ENCODE peak calls at places on chromosomes 11 and 22, in nine cellular contexts. One of them, this sample, is unnamed.

GRCh38 chr11:79265756-79266322 is 175.0 kb downstream of the TENM4 start:
- DNase-seq in GM23338: no peak
- DNase-seq in OCI-LY7: no peak
- DNase-seq in PC-3: no peak
- DNase-seq in GM23248: no peak
- DNase-seq in MM.1S: no peak
- DNase-seq in HCT116: no peak
- DNase-seq in SK-N-SH: no peak
- DNase-seq in neural progenitor cell: no peak
- DNase-seq in this sample: peak

GRCh38 chr22:35708453-35708852 is 9.2 kb upstream of the APOL5 start:
- DNase-seq in GM23248: no peak
- DNase-seq in neural progenitor cell: no peak
- DNase-seq in GM23338: no peak
- DNase-seq in MM.1S: no peak
- DNase-seq in HCT116: no peak
- DNase-seq in OCI-LY7: no peak
- DNase-seq in PC-3: no peak
- DNase-seq in SK-N-SH: no peak
- DNase-seq in this sample: no peak

GRCh38 chr22:25023879-25024278 is 71.4 kb downstream of the KIAA1671 start:
- DNase-seq in GM23338: no peak
- DNase-seq in PC-3: no peak
- DNase-seq in GM23248: no peak
- DNase-seq in SK-N-SH: no peak
- DNase-seq in OCI-LY7: no peak
- DNase-seq in HCT116: no peak
- DNase-seq in neural progenitor cell: no peak
- DNase-seq in MM.1S: no peak
- DNase-seq in this sample: no peak

GRCh38 chr11:24622262-24622661 is 125.4 kb downstream of the LUZP2 start:
- DNase-seq in PC-3: no peak
- DNase-seq in neural progenitor cell: no peak
- DNase-seq in GM23338: peak
- DNase-seq in OCI-LY7: no peak
- DNase-seq in GM23248: no peak
- DNase-seq in SK-N-SH: no peak
- DNase-seq in HCT116: no peak
- DNase-seq in MM.1S: no peak
- DNase-seq in this sample: no peak

GRCh38 chr11:63901660-63902059 is 15.3 kb downstream of the RCOR2 start:
- DNase-seq in OCI-LY7: no peak
- DNase-seq in GM23338: peak
- DNase-seq in SK-N-SH: peak
- DNase-seq in neural progenitor cell: no peak
- DNase-seq in PC-3: peak
- DNase-seq in MM.1S: no peak
- DNase-seq in GM23248: peak
- DNase-seq in HCT116: no peak
- DNase-seq in this sample: no peak

GRCh38 chr11:72780291-72781062 is 13.4 kb downstream of the STARD10 start:
- DNase-seq in GM23338: no peak
- DNase-seq in MM.1S: no peak
- DNase-seq in neural progenitor cell: peak
- DNase-seq in OCI-LY7: no peak
- DNase-seq in HCT116: no peak
- DNase-seq in PC-3: no peak
- DNase-seq in SK-N-SH: no peak
- DNase-seq in GM23248: no peak
- DNase-seq in this sample: no peak

GRCh38 chr22:22348127-22348814 is 103.7 kb downstream of the VPREB1 start:
- DNase-seq in GM23248: peak
- DNase-seq in PC-3: peak
- DNase-seq in OCI-LY7: peak
- DNase-seq in HCT116: peak
- DNase-seq in GM23338: peak
- DNase-seq in SK-N-SH: no peak
- DNase-seq in neural progenitor cell: peak
- DNase-seq in MM.1S: peak
- DNase-seq in this sample: peak

GRCh38 chr11:61762798-61763197 is 10.4 kb downstream of the MYRF start:
- DNase-seq in MM.1S: no peak
- DNase-seq in neural progenitor cell: no peak
- DNase-seq in SK-N-SH: peak
- DNase-seq in HCT116: no peak
- DNase-seq in OCI-LY7: no peak
- DNase-seq in GM23338: no peak
- DNase-seq in GM23248: no peak
- DNase-seq in PC-3: no peak
- DNase-seq in this sample: peak

GRCh38 chr11:60785136-60785535 is at the start of gene MS4A10:
- DNase-seq in OCI-LY7: no peak
- DNase-seq in MM.1S: no peak
- DNase-seq in HCT116: no peak
- DNase-seq in SK-N-SH: no peak
- DNase-seq in neural progenitor cell: no peak
- DNase-seq in PC-3: no peak
- DNase-seq in GM23338: no peak
- DNase-seq in GM23248: no peak
- DNase-seq in this sample: peak

GRCh38 chr22:29744902-29745301 is 21.9 kb downstream of the ZMAT5 start:
- DNase-seq in OCI-LY7: no peak
- DNase-seq in HCT116: no peak
- DNase-seq in neural progenitor cell: no peak
- DNase-seq in MM.1S: no peak
- DNase-seq in PC-3: no peak
- DNase-seq in GM23338: no peak
- DNase-seq in SK-N-SH: no peak
- DNase-seq in GM23248: peak
- DNase-seq in this sample: peak

GRCh38 chr11:88604255-88604654 is 266.7 kb upstream of the CTSC start:
- DNase-seq in MM.1S: no peak
- DNase-seq in neural progenitor cell: no peak
- DNase-seq in PC-3: peak
- DNase-seq in OCI-LY7: no peak
- DNase-seq in GM23248: peak
- DNase-seq in GM23338: no peak
- DNase-seq in SK-N-SH: no peak
- DNase-seq in HCT116: no peak
- DNase-seq in this sample: no peak

GRCh38 chr11:57150454-57150917 is 31.3 kb upstream of the LRRC55 start:
- DNase-seq in MM.1S: no peak
- DNase-seq in PC-3: no peak
- DNase-seq in HCT116: no peak
- DNase-seq in GM23248: peak
- DNase-seq in neural progenitor cell: no peak
- DNase-seq in OCI-LY7: no peak
- DNase-seq in GM23338: no peak
- DNase-seq in SK-N-SH: peak
- DNase-seq in this sample: peak

GRCh38 chr11:88171982-88172381 is 3.3 kb downstream of the RAB38 start:
- DNase-seq in SK-N-SH: no peak
- DNase-seq in HCT116: no peak
- DNase-seq in PC-3: no peak
- DNase-seq in GM23248: no peak
- DNase-seq in OCI-LY7: no peak
- DNase-seq in GM23338: no peak
- DNase-seq in MM.1S: no peak
- DNase-seq in neural progenitor cell: no peak
- DNase-seq in this sample: no peak

GRCh38 chr11:3160252-3161031 is 4.7 kb downstream of the OSBPL5 start:
- DNase-seq in PC-3: no peak
- DNase-seq in neural progenitor cell: peak
- DNase-seq in OCI-LY7: peak
- DNase-seq in GM23338: peak
- DNase-seq in GM23248: peak
- DNase-seq in SK-N-SH: peak
- DNase-seq in HCT116: peak
- DNase-seq in MM.1S: no peak
- DNase-seq in this sample: peak

GRCh38 chr22:42442746-42443145 is 10.5 kb upstream of the NFAM1 start:
- DNase-seq in PC-3: no peak
- DNase-seq in HCT116: no peak
- DNase-seq in SK-N-SH: no peak
- DNase-seq in MM.1S: no peak
- DNase-seq in GM23338: no peak
- DNase-seq in GM23248: no peak
- DNase-seq in OCI-LY7: no peak
- DNase-seq in neural progenitor cell: no peak
- DNase-seq in this sample: no peak

GRCh38 chr11:1295086-1295485 is 14.3 kb downstream of the TOLLIP start:
- DNase-seq in MM.1S: no peak
- DNase-seq in PC-3: no peak
- DNase-seq in SK-N-SH: no peak
- DNase-seq in neural progenitor cell: no peak
- DNase-seq in GM23338: no peak
- DNase-seq in OCI-LY7: no peak
- DNase-seq in HCT116: no peak
- DNase-seq in GM23248: no peak
- DNase-seq in this sample: no peak
- TF ChIP-seq EZH2phosphoT487 in MM.1S: no peak
- TF ChIP-seq EZH2phosphoT487 in PC-3: no peak
- TF ChIP-seq EZH2phosphoT487 in SK-N-SH: no peak
- TF ChIP-seq EZH2phosphoT487 in neural progenitor cell: no peak
- TF ChIP-seq EZH2phosphoT487 in GM23338: no peak
- TF ChIP-seq EZH2phosphoT487 in OCI-LY7: no peak
- TF ChIP-seq EZH2phosphoT487 in HCT116: no peak
- TF ChIP-seq EZH2phosphoT487 in GM23248: no peak
- TF ChIP-seq EZH2phosphoT487 in this sample: no peak

GRCh38 chr11:45796461-45796861 is 8.5 kb upstream of the SLC35C1 start:
- DNase-seq in HCT116: no peak
- DNase-seq in OCI-LY7: no peak
- DNase-seq in PC-3: no peak
- DNase-seq in neural progenitor cell: no peak
- DNase-seq in GM23248: no peak
- DNase-seq in SK-N-SH: no peak
- DNase-seq in MM.1S: no peak
- DNase-seq in GM23338: no peak
- DNase-seq in this sample: no peak

GRCh38 chr11:45799562-45799961 is 5.4 kb upstream of the SLC35C1 start:
- DNase-seq in SK-N-SH: no peak
- DNase-seq in GM23248: no peak
- DNase-seq in HCT116: no peak
- DNase-seq in OCI-LY7: no peak
- DNase-seq in PC-3: no peak
- DNase-seq in GM23338: no peak
- DNase-seq in MM.1S: no peak
- DNase-seq in neural progenitor cell: no peak
- DNase-seq in this sample: no peak

GRCh38 chr11:45800261-45800660 is 4.7 kb upstream of the SLC35C1 start:
- DNase-seq in neural progenitor cell: no peak
- DNase-seq in HCT116: no peak
- DNase-seq in PC-3: no peak
- DNase-seq in MM.1S: no peak
- DNase-seq in OCI-LY7: no peak
- DNase-seq in GM23248: no peak
- DNase-seq in GM23338: no peak
- DNase-seq in SK-N-SH: no peak
- DNase-seq in this sample: no peak

GRCh38 chr11:45801723-45802315 is 3.1 kb upstream of the SLC35C1 start:
- DNase-seq in SK-N-SH: no peak
- DNase-seq in neural progenitor cell: no peak
- DNase-seq in OCI-LY7: peak
- DNase-seq in GM23248: peak
- DNase-seq in MM.1S: no peak
- DNase-seq in GM23338: peak
- DNase-seq in PC-3: no peak
- DNase-seq in HCT116: no peak
- DNase-seq in this sample: no peak

DNA sequence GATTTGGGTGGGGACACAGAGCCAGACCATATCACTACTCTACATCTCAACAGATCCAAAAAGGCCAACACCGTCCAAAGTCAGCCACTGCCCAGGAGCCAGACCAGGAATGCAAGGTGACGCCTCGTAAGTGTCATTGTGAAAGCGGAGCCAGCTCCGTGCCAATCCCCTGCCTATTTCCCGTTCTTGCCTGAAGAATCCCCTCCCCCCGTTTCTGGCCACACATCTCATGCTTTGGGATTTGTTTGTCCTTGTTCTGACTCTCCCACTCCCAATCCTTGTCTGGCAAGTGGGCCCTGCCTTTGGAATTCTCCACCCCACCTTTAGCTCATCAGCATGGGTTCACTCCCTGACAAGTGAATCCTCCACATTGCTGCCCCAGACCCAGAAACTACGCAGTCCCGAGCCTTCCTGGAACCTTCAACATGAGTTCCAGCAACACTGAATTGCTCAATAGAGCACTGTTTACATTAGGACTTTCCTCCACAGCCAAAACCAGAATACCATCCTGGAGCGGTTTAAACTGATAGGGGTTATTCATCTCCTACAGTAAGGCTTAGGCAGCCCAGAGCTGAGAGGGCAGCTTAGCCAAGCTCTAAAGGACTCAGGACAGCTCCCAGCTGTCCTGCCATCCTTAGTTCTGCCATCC is 6.0 kb upstream of the SLC35C1 start:
- DNase-seq in OCI-LY7: no peak
- DNase-seq in GM23338: no peak
- DNase-seq in neural progenitor cell: no peak
- DNase-seq in SK-N-SH: no peak
- DNase-seq in HCT116: no peak
- DNase-seq in PC-3: no peak
- DNase-seq in MM.1S: no peak
- DNase-seq in GM23248: no peak
- DNase-seq in this sample: peak
- TF ChIP-seq EZH2phosphoT487 in OCI-LY7: no peak
- TF ChIP-seq EZH2phosphoT487 in GM23338: no peak
- TF ChIP-seq EZH2phosphoT487 in neural progenitor cell: no peak
- TF ChIP-seq EZH2phosphoT487 in SK-N-SH: no peak
- TF ChIP-seq EZH2phosphoT487 in HCT116: no peak
- TF ChIP-seq EZH2phosphoT487 in PC-3: no peak
- TF ChIP-seq EZH2phosphoT487 in MM.1S: no peak
- TF ChIP-seq EZH2phosphoT487 in GM23248: no peak
- TF ChIP-seq EZH2phosphoT487 in this sample: no peak

DNA sequence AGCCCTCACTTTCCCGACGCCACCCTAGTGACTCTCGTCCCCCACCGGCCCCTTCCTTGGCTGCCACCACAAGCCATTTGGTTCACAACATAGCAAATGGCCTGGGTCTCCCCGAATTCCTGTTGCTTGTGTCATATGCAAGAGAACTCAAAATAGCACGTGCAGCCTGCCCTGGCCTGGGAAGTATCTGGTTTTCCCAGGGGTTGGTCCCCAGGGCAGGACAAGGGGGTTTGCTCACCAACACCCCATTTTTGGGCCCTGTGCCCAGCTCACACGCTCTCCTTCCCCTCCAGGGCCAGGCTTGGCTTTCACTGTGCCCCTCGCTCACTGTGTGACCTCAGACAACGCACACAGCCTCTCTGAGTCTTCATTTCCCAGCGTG is 12.8 kb upstream of the TPCN2 start:
- DNase-seq in neural progenitor cell: no peak
- DNase-seq in HCT116: no peak
- DNase-seq in SK-N-SH: no peak
- DNase-seq in PC-3: no peak
- DNase-seq in GM23248: no peak
- DNase-seq in GM23338: no peak
- DNase-seq in OCI-LY7: no peak
- DNase-seq in MM.1S: no peak
- DNase-seq in this sample: no peak
- TF ChIP-seq EZH2phosphoT487 in neural progenitor cell: no peak
- TF ChIP-seq EZH2phosphoT487 in HCT116: no peak
- TF ChIP-seq EZH2phosphoT487 in SK-N-SH: no peak
- TF ChIP-seq EZH2phosphoT487 in PC-3: no peak
- TF ChIP-seq EZH2phosphoT487 in GM23248: no peak
- TF ChIP-seq EZH2phosphoT487 in GM23338: no peak
- TF ChIP-seq EZH2phosphoT487 in OCI-LY7: no peak
- TF ChIP-seq EZH2phosphoT487 in MM.1S: no peak
- TF ChIP-seq EZH2phosphoT487 in this sample: no peak

GRCh38 chr11:46588131-46588530 is 5.7 kb downstream of the AMBRA1 start:
- DNase-seq in GM23248: no peak
- DNase-seq in PC-3: no peak
- DNase-seq in HCT116: no peak
- DNase-seq in MM.1S: no peak
- DNase-seq in neural progenitor cell: no peak
- DNase-seq in GM23338: no peak
- DNase-seq in SK-N-SH: no peak
- DNase-seq in OCI-LY7: no peak
- DNase-seq in this sample: no peak
- TF ChIP-seq EZH2phosphoT487 in GM23248: no peak
- TF ChIP-seq EZH2phosphoT487 in PC-3: no peak
- TF ChIP-seq EZH2phosphoT487 in HCT116: no peak
- TF ChIP-seq EZH2phosphoT487 in MM.1S: no peak
- TF ChIP-seq EZH2phosphoT487 in neural progenitor cell: no peak
- TF ChIP-seq EZH2phosphoT487 in GM23338: no peak
- TF ChIP-seq EZH2phosphoT487 in SK-N-SH: no peak
- TF ChIP-seq EZH2phosphoT487 in OCI-LY7: no peak
- TF ChIP-seq EZH2phosphoT487 in this sample: no peak